ENCODE peak calls at places on chromosome 19, in four cellular contexts. T, R, I and V are unnamed samples.

GRCh38 chr19:1057185-1057857 is 9.6 kb upstream of the ARHGAP45 start:
- DNase-seq in I (peak; percentile 74), T (no peak), R (no peak), V (no peak)

GRCh38 chr19:43711751-43712355 is 4.0 kb upstream of the IRGC start:
- DNase-seq in I (no peak), T (no peak), R (no peak), V (no peak)

GRCh38 chr19:18633321-18633720 is 3.5 kb upstream of the KLHL26 start:
- DNase-seq in T (no peak), I (no peak), R (no peak), V (no peak)

GRCh38 chr19:49570138-49570856 is 10.1 kb downstream of the NOSIP start:
- DNase-seq in R (peak; percentile 52), T (peak; percentile 67), I (peak; percentile 92), V (no peak)

GRCh38 chr19:17021328-17021727 is 5.3 kb downstream of the CPAMD8 start:
- DNase-seq in R (no peak), T (no peak), I (peak; percentile 10), V (no peak)

GRCh38 chr19:54136086-54136863 is 1.3 kb upstream of the CNOT3 start:
- DNase-seq in R (no peak), T (peak; percentile 59), I (peak; percentile 27), V (no peak)

GRCh38 chr19:536031-536880 is 4.7 kb downstream of the CDC34 start:
- DNase-seq in I (no peak), T (no peak), R (no peak), V (no peak)

GRCh38 chr19:19817357-19817756 is 4.2 kb downstream of the ZNF506 start:
- DNase-seq in I (no peak), R (no peak), T (no peak), V (no peak)

GRCh38 chr19:33302974-33303790 is 848 bp upstream of the CEBPA start:
- DNase-seq in I (peak; percentile 56), T (no peak), R (no peak), V (peak; percentile 40)

GRCh38 chr19:3073931-3074595 is 11.8 kb upstream of the TLE5 start:
- DNase-seq in I (peak; percentile 45), R (no peak), T (no peak), V (no peak)

GRCh38 chr19:51356159-51356801 is 9.9 kb downstream of the ETFB start:
- DNase-seq in T (no peak), I (no peak), R (no peak), V (no peak)

GRCh38 chr19:2027361-2027760 is 11.8 kb upstream of the BTBD2 start:
- DNase-seq in I (peak; percentile 88), T (no peak), R (no peak), V (no peak)

GRCh38 chr19:3968556-3969434 is 2.1 kb downstream of the DAPK3 start:
- DNase-seq in R (peak; percentile 99), I (peak; percentile 100), T (peak; percentile 97), V (no peak)

GRCh38 chr19:11091343-11092153 is 2.3 kb downstream of the LDLR start:
- DNase-seq in I (peak; percentile 96), T (peak; percentile 92), R (peak; percentile 53), V (no peak)

GRCh38 chr19:35278578-35279284 is 3.6 kb upstream of the HAMP start:
- DNase-seq in I (no peak), T (no peak), R (no peak), V (no peak)

DNA sequence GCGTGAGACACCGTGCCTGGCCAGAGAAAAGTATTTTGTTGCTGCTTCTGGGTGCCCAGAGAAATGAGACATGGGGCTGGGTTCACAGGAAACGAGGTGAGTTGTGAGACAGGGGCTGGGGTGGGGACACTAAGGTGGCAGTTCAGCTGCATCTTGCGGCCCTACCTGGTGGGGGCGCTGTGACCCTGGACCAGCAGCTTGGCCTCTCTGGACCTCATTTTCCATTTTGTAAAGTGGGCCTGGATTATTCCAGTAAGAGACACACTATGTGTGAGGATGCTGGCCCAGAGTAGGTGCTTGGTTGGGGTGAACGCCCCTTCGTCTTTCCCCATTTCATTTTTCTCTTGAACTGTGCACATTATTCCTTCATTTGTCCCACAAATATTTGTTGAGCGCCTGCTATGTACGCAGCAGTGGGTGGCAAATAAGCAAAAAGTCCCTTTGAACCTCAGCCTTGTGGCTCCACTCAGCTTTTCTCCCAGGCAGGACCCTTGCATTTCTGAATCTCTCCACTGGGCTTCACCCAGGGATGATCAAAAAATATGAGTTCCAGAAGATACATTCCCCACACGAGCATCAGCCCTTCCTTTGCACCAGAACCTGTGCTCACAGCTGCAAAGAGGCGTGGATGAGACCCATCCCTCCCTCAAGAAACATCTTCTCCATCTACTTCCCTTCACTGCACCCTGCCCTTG is 26.6 kb upstream of the OR10H1 start:
- DNase-seq in I (no peak), T (no peak), R (no peak), V (no peak)
- TF ChIP-seq CTCF in I (no peak), T (no peak), R (peak; percentile 10), V (no peak)

GRCh38 chr19:30173593-30174356 is 198.4 kb upstream of the ZNF536 start:
- DNase-seq in I (no peak), T (no peak), R (no peak), V (no peak)
- TF ChIP-seq CTCF in I (no peak), T (no peak), R (no peak), V (no peak)

DNA sequence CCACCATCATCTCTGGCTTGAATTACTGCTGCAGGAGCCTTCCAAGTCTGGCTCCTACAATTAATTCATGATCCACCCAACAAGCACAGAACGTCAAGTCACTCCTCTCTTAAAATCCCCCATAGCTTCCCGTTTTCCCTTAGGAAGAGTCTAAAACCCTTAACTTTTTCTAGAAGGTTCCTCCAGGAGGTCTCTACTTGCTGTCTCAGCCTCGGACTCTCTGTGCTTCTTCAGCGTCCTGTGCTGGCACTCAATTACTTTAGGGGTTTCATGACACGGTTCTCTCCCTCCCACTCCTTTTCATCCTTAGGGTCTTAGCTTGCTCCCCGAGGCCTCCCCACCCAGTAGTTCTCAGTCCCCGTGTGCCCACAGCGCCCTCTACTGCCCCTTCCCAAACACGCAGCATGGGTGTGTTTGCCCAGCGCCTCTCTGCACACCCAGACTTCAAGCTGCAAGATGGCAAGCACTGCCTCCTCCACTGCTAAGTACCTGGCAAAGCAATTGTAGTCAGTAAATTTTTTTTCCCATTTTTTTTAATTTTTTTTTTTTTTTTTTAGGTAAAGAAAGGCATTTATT is 25.8 kb upstream of the MAP3K10 start:
- DNase-seq in R (no peak), I (peak; percentile 49), T (peak; percentile 64), V (peak; percentile 39)
- TF ChIP-seq CTCF in R (peak; percentile 71), I (peak; percentile 83), T (peak; percentile 62), V (no peak)

DNA sequence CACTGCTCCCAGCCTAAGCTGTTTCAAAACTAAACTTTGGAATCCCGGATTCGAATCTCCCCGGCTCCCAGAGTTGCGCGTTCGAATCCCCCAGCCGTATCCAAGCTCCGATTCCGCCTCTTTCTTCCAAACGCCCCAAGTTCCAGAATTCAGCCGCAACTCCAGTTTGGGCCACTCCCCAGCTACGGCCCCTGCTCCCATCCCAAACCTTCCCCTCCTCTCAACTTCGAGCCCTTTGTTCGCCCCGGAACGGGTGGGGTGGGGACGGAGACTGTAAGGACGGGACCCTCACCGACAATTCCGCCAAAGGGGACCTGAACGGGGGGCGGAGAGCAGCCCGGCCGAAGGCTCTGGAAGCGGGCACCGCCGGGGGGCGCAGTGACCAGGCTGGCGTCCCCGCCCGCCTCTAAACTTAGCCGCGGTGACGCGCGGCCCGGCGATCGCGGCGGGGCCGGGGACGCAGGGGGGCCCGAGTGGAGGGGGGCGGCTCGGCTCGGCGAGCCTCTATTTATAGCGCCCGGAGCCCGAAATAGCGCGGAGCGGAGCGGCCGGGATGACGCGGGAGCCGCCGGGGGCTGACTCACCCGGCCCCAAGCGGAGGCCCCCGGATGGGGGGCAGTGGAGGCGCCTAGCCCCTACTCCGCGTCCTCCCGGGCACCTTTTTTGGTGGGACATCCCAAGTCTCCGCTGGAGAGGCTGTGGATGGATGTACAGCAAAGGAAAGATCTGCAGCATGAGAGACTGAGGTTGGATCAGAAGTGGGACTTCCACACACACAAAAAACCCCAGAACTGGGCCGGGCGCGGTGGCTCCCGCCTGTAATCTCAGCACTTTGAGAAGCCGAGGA is 4.9 kb upstream of the ERCC1 start:
- DNase-seq in I (peak; percentile 43), R (no peak), T (no peak), V (no peak)
- TF ChIP-seq CTCF in I (peak; percentile 25), R (peak; percentile 52), T (peak; percentile 69), V (no peak)